ENCODE peak calls at places on chromosomes 7 and 10, in six cellular contexts. A, V, X, U, L and G are unnamed samples.

GRCh38 chr7:139804571-139804970 is 24.5 kb upstream of the TBXAS1 start:
- DNase-seq in X (no peak), L (no peak), V (no peak), U (no peak), A (no peak), G (no peak)

GRCh38 chr7:132065973-132066611 is 509.7 kb upstream of the PODXL start:
- DNase-seq in U (no peak), A (no peak), X (no peak), L (no peak), V (no peak), G (no peak)

GRCh38 chr10:104328916-104329710 is 9.2 kb downstream of the ITPRIP start:
- DNase-seq in U (no peak), X (no peak), L (peak), A (peak), V (no peak), G (peak)

GRCh38 chr10:45649296-45649695 is 23.3 kb downstream of the ZFAND4 start:
- DNase-seq in L (no peak), V (no peak), A (no peak), U (no peak), X (no peak), G (no peak)

GRCh38 chr10:87850742-87851205 is 12.6 kb downstream of the KLLN start:
- DNase-seq in L (peak), A (peak), V (no peak), X (peak), U (peak), G (peak)

GRCh38 chr10:15540729-15541128 is 169.6 kb upstream of the FAM171A1 start:
- DNase-seq in L (no peak), V (no peak), X (no peak), A (no peak), U (no peak), G (no peak)

GRCh38 chr10:48456361-48456804 is 148.5 kb downstream of the ARHGAP22 start:
- DNase-seq in V (no peak), X (no peak), A (peak), U (peak), L (no peak), G (peak)

GRCh38 chr10:111766464-111766863 is 417.1 kb downstream of the GPAM start:
- DNase-seq in V (no peak), L (no peak), U (no peak), X (no peak), A (no peak), G (no peak)

GRCh38 chr7:8175929-8176369 is 86.0 kb downstream of the ICA1 start:
- DNase-seq in A (no peak), U (no peak), L (no peak), X (no peak), V (no peak), G (no peak)

GRCh38 chr7:129308047-129308446 is 83.2 kb downstream of the AHCYL2 start:
- DNase-seq in X (no peak), A (peak), L (no peak), V (no peak), U (no peak), G (no peak)

GRCh38 chr7:127885222-127885772 is 145.9 kb downstream of the LRRC4 start:
- DNase-seq in U (no peak), A (no peak), X (no peak), V (no peak), L (no peak), G (no peak)

GRCh38 chr7:36895112-36895511 is 170.8 kb upstream of the AOAH start:
- DNase-seq in U (no peak), A (no peak), X (no peak), L (no peak), V (no peak), G (no peak)

GRCh38 chr7:12431886-12432285 is 28.2 kb upstream of the VWDE start:
- DNase-seq in V (no peak), L (no peak), U (no peak), X (no peak), A (no peak), G (no peak)

GRCh38 chr7:33093266-33093665 is 15.9 kb downstream of the RP9 start:
- DNase-seq in U (no peak), X (no peak), L (no peak), V (no peak), A (no peak), G (no peak)